ENCODE peak calls at places on chromosomes 6 and 20, in six cellular contexts. One of them, this sample, is unnamed. For H3K4me1, the result is how much of the 10 kb centered on the place peaks cover.

GRCh38 chr6:142702501-142703460 is 242.2 kb downstream of the HIVEP2 start:
- DNase-seq in left lung: peak
- DNase-seq in prostate gland: no peak
- DNase-seq in A549: no peak
- DNase-seq in SK-N-SH: peak
- DNase-seq in mucosa of descending colon: peak
- DNase-seq in this sample: peak

GRCh38 chr6:152094992-152095592 is 287.6 kb downstream of the ESR1 start:
- DNase-seq in left lung: peak
- DNase-seq in prostate gland: peak
- DNase-seq in A549: peak
- DNase-seq in SK-N-SH: no peak
- DNase-seq in mucosa of descending colon: peak
- DNase-seq in this sample: peak

GRCh38 chr6:14442250-14442649 is 324.7 kb downstream of the CD83 start:
- DNase-seq in left lung: no peak
- DNase-seq in prostate gland: no peak
- DNase-seq in A549: no peak
- DNase-seq in SK-N-SH: no peak
- DNase-seq in mucosa of descending colon: no peak
- DNase-seq in this sample: no peak

GRCh38 chr6:95243091-95243490 is 334.2 kb upstream of the MANEA start:
- DNase-seq in left lung: no peak
- DNase-seq in prostate gland: no peak
- DNase-seq in A549: no peak
- DNase-seq in SK-N-SH: no peak
- DNase-seq in mucosa of descending colon: no peak
- DNase-seq in this sample: no peak

GRCh38 chr6:56021943-56022342 is 146.6 kb upstream of the BMP5 start:
- DNase-seq in left lung: no peak
- DNase-seq in prostate gland: no peak
- DNase-seq in A549: no peak
- DNase-seq in SK-N-SH: no peak
- DNase-seq in mucosa of descending colon: no peak
- DNase-seq in this sample: no peak

GRCh38 chr6:52728394-52728793 is 34.9 kb downstream of the GSTA2 start:
- DNase-seq in left lung: no peak
- DNase-seq in prostate gland: peak
- DNase-seq in A549: no peak
- DNase-seq in SK-N-SH: no peak
- DNase-seq in mucosa of descending colon: no peak
- DNase-seq in this sample: no peak

GRCh38 chr6:10759884-10760329 is 12.3 kb downstream of the TMEM14B start:
- DNase-seq in left lung: peak
- DNase-seq in prostate gland: no peak
- DNase-seq in A549: peak
- DNase-seq in SK-N-SH: no peak
- DNase-seq in mucosa of descending colon: no peak
- DNase-seq in this sample: no peak

GRCh38 chr20:59628171-59628570 is 23.8 kb downstream of the PHACTR3 start:
- DNase-seq in left lung: no peak
- DNase-seq in prostate gland: no peak
- DNase-seq in A549: no peak
- DNase-seq in SK-N-SH: no peak
- DNase-seq in mucosa of descending colon: no peak
- DNase-seq in this sample: no peak

GRCh38 chr6:109105681-109106080 is 10.4 kb downstream of the CEP57L1 start:
- DNase-seq in left lung: no peak
- DNase-seq in prostate gland: no peak
- DNase-seq in A549: no peak
- DNase-seq in SK-N-SH: no peak
- DNase-seq in mucosa of descending colon: no peak
- DNase-seq in this sample: no peak

GRCh38 chr6:106692112-106692822 is 62.9 kb downstream of the QRSL1 start:
- DNase-seq in left lung: peak
- DNase-seq in prostate gland: peak
- DNase-seq in A549: peak
- DNase-seq in SK-N-SH: no peak
- DNase-seq in mucosa of descending colon: no peak
- DNase-seq in this sample: no peak

GRCh38 chr20:37575884-37576283 is 48.2 kb upstream of the BLCAP start:
- DNase-seq in left lung: no peak
- DNase-seq in prostate gland: no peak
- DNase-seq in A549: no peak
- DNase-seq in SK-N-SH: no peak
- DNase-seq in mucosa of descending colon: no peak
- DNase-seq in this sample: no peak

GRCh38 chr6:43833223-43833995 is 63.4 kb downstream of the VEGFA start:
- DNase-seq in left lung: no peak
- DNase-seq in prostate gland: no peak
- DNase-seq in A549: no peak
- DNase-seq in SK-N-SH: peak
- DNase-seq in mucosa of descending colon: no peak
- DNase-seq in this sample: no peak

GRCh38 chr20:9912858-9913434 is 74.1 kb upstream of the PAK5 start:
- DNase-seq in left lung: no peak
- DNase-seq in prostate gland: peak
- DNase-seq in A549: peak
- DNase-seq in SK-N-SH: peak
- DNase-seq in mucosa of descending colon: no peak
- DNase-seq in this sample: peak

GRCh38 chr6:140846518-140847277 is 1286.0 kb upstream of the GJE1 start:
- DNase-seq in left lung: no peak
- DNase-seq in prostate gland: no peak
- DNase-seq in A549: no peak
- DNase-seq in SK-N-SH: no peak
- DNase-seq in mucosa of descending colon: no peak
- DNase-seq in this sample: no peak

GRCh38 chr6:170175644-170176620 is 114.9 kb downstream of the DLL1 start:
- DNase-seq in left lung: peak
- DNase-seq in prostate gland: peak
- DNase-seq in A549: no peak
- DNase-seq in SK-N-SH: peak
- DNase-seq in mucosa of descending colon: peak
- DNase-seq in this sample: no peak

DNA sequence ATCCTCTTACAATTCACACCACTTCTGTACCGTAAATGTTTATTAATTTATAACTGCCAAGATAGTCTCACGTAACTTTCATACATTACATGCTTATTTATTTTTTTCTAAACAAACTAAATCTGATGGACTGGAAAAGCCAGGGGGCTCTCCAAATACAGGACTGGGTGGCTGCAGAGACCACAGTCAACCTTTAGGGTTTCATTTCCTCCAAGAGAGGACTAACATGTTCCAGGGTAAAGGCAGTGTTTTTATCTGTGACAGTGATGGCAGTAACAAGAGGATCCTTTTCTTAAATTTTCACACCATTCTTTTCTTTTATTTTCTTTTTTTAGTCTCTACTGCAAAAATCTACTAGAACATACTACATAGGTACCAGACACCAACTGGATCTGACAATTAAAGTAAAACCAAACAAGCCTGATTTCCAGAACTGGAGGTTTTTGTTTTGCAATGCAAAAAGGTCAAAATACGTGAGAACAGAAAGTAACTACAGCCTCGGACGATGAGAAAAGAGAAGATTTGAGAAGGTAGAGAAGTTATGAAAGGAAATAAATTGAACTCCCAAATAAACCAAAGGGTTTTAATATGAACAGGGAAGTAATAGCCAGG is 1.2 kb downstream of the LMBRD1 start:
- DNase-seq in left lung: no peak
- DNase-seq in prostate gland: no peak
- DNase-seq in A549: no peak
- DNase-seq in SK-N-SH: peak
- DNase-seq in mucosa of descending colon: no peak
- DNase-seq in this sample: no peak
- TF ChIP-seq CTCF in left lung: no peak
- TF ChIP-seq CTCF in prostate gland: no peak
- TF ChIP-seq CTCF in A549: no peak
- TF ChIP-seq CTCF in SK-N-SH: no peak
- TF ChIP-seq CTCF in mucosa of descending colon: no peak
- TF ChIP-seq CTCF in this sample: no peak

GRCh38 chr6:165805067-165805525 is 142.1 kb upstream of the PDE10A start:
- DNase-seq in left lung: no peak
- DNase-seq in prostate gland: no peak
- DNase-seq in A549: no peak
- DNase-seq in SK-N-SH: no peak
- DNase-seq in mucosa of descending colon: no peak
- DNase-seq in this sample: no peak
- H3K4me3 ChIP-seq in left lung: no peak
- H3K4me3 ChIP-seq in prostate gland: no peak
- H3K4me3 ChIP-seq in A549: no peak
- H3K4me3 ChIP-seq in SK-N-SH: no peak
- H3K4me3 ChIP-seq in mucosa of descending colon: no peak
- H3K4me3 ChIP-seq in this sample: peak

GRCh38 chr20:41854765-41855164 is 236.6 kb upstream of the CHD6 start:
- DNase-seq in left lung: no peak
- DNase-seq in prostate gland: no peak
- DNase-seq in A549: no peak
- DNase-seq in SK-N-SH: no peak
- DNase-seq in mucosa of descending colon: no peak
- DNase-seq in this sample: no peak

GRCh38 chr20:41848180-41848579 is 230.0 kb upstream of the CHD6 start:
- DNase-seq in left lung: no peak
- DNase-seq in prostate gland: no peak
- DNase-seq in A549: no peak
- DNase-seq in SK-N-SH: no peak
- DNase-seq in mucosa of descending colon: no peak
- DNase-seq in this sample: no peak

DNA sequence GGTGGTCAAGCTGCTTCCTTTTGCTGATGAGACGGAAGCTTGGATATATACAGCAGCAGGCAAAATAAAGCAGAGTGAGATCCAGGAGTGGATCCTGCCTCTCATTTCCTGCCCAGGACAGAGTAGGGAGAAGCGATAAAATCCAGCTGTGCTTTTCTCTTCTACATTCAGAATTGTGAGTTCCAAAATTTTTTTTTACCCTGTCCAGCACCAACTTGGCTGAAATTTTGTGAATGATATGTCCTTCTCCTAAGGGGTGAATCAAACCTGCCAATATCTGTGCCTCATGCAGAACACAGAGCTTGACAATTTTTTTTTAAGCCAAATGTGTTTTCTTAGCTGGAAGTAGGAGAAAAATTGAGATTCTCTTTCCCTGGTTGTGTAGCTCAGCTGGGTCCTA is 235.6 kb upstream of the CHD6 start:
- DNase-seq in left lung: no peak
- DNase-seq in prostate gland: no peak
- DNase-seq in A549: no peak
- DNase-seq in SK-N-SH: no peak
- DNase-seq in mucosa of descending colon: no peak
- DNase-seq in this sample: no peak
- H3K4me1 ChIP-seq in left lung: under half
- H3K4me1 ChIP-seq in prostate gland: under half
- H3K4me1 ChIP-seq in A549: under half
- H3K4me1 ChIP-seq in SK-N-SH: under half
- H3K4me1 ChIP-seq in mucosa of descending colon: under half
- H3K4me1 ChIP-seq in this sample: under half

GRCh38 chr6:165799736-165800135 is 136.7 kb upstream of the PDE10A start:
- DNase-seq in left lung: no peak
- DNase-seq in prostate gland: no peak
- DNase-seq in A549: no peak
- DNase-seq in SK-N-SH: no peak
- DNase-seq in mucosa of descending colon: no peak
- DNase-seq in this sample: no peak

GRCh38 chr6:165806126-165806810 is 143.2 kb upstream of the PDE10A start:
- DNase-seq in left lung: no peak
- DNase-seq in prostate gland: no peak
- DNase-seq in A549: no peak
- DNase-seq in SK-N-SH: no peak
- DNase-seq in mucosa of descending colon: no peak
- DNase-seq in this sample: no peak

GRCh38 chr6:165804331-165805066 is 141.5 kb upstream of the PDE10A start:
- DNase-seq in left lung: no peak
- DNase-seq in prostate gland: no peak
- DNase-seq in A549: no peak
- DNase-seq in SK-N-SH: no peak
- DNase-seq in mucosa of descending colon: no peak
- DNase-seq in this sample: no peak

GRCh38 chr6:165805604-165806003 is 142.6 kb upstream of the PDE10A start:
- DNase-seq in left lung: no peak
- DNase-seq in prostate gland: no peak
- DNase-seq in A549: no peak
- DNase-seq in SK-N-SH: no peak
- DNase-seq in mucosa of descending colon: no peak
- DNase-seq in this sample: no peak

DNA sequence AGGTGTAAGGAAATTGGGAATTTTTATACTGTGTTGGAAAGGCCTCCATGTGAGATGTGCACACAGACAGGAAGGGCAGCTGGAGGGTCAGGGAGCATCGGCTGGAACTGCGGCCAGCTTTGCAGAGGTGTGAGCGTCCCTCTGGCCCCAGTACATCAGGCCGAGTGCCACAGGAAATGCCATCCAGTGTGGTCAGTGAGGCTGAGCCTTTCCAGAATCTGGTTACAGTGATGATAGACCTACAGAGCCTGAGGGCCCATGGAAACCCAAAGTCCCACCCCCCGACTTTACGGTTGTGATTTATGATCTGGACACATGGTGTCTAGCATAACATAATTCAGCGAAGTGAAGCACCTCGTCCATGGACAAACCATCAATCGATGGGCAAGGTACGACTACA is 137.3 kb upstream of the PDE10A start:
- DNase-seq in left lung: no peak
- DNase-seq in prostate gland: no peak
- DNase-seq in A549: no peak
- DNase-seq in SK-N-SH: no peak
- DNase-seq in mucosa of descending colon: no peak
- DNase-seq in this sample: no peak
- TF ChIP-seq CTCF in left lung: no peak
- TF ChIP-seq CTCF in prostate gland: no peak
- TF ChIP-seq CTCF in A549: no peak
- TF ChIP-seq CTCF in SK-N-SH: no peak
- TF ChIP-seq CTCF in mucosa of descending colon: no peak
- TF ChIP-seq CTCF in this sample: no peak

DNA sequence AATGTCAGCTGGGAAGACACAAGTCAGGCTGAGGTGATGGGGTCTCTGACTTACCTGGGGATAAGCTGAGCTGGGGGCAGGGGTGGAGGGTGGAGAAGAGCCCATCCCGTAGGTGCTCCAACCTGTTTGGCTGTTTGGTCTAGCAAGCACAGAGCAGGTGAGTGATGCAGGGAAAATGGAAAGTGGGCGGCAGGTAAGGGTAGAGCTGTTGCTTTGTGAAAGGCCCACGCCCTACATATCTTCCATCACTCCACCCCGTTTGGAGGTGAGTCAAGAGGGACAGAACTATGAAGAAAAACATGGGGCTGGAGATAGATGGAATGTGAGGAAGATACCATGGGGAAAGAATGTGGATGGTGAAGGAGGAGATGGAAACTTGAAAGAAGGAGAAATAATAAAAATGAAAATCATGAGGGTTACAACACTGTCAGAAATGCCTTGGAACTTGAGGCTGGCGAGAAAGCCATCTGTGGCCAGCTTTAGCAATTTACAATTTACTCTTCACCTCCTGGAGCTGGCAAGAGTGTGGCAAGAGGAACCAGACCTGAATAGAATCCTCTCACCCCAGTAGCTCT is 1.3 kb downstream of the LY6G6C start:
- DNase-seq in left lung: no peak
- DNase-seq in prostate gland: no peak
- DNase-seq in A549: no peak
- DNase-seq in SK-N-SH: no peak
- DNase-seq in mucosa of descending colon: no peak
- DNase-seq in this sample: peak
- H3K4me3 ChIP-seq in left lung: no peak
- H3K4me3 ChIP-seq in prostate gland: no peak
- H3K4me3 ChIP-seq in A549: no peak
- H3K4me3 ChIP-seq in SK-N-SH: no peak
- H3K4me3 ChIP-seq in mucosa of descending colon: no peak
- H3K4me3 ChIP-seq in this sample: no peak

This sample was measured in lower lobe of right lung.